ENCODE peak calls at places on chromosomes 16 and 17, in four cellular contexts. E is mesenchymal stem cell, C is neuronal stem cell, X is H1. S is an unnamed sample.

GRCh38 chr16:67163903-67164558 is 514 bp upstream of the HSF4 start:
- DNase-seq in E (peak), C (no peak), X (peak), S (no peak)

GRCh38 chr16:11560701-11561439 is 25.8 kb downstream of the LITAF start:
- DNase-seq in E (peak), C (no peak), X (peak), S (no peak)

GRCh38 chr17:1989135-1989534 is 36.0 kb downstream of the RTN4RL1 start:
- DNase-seq in E (no peak), C (no peak), X (no peak), S (no peak)

GRCh38 chr16:88773812-88774291 is 11.2 kb downstream of the PIEZO1 start:
- DNase-seq in E (peak), C (no peak), X (no peak), S (peak)

GRCh38 chr17:83136156-83136555 is 56.7 kb downstream of the METRNL start:
- DNase-seq in E (no peak), C (no peak), X (no peak), S (no peak)

GRCh38 chr17:44518032-44518431 is 14.8 kb upstream of the GPATCH8 start:
- DNase-seq in E (no peak), C (no peak), X (no peak), S (no peak)

GRCh38 chr17:75722076-75722475 is 817 bp downstream of the ITGB4 start:
- DNase-seq in E (no peak), C (no peak), X (no peak), S (no peak)

GRCh38 chr17:10357768-10358167 is 15.0 kb downstream of the MYH13 start:
- DNase-seq in E (no peak), C (no peak), X (peak), S (peak)

GRCh38 chr16:75527825-75528299 is 8.0 kb downstream of the CHST5 start:
- DNase-seq in E (peak), C (no peak), X (no peak), S (no peak)

GRCh38 chr17:4043862-4044261 is 79.6 kb upstream of the ATP2A3 start:
- DNase-seq in E (no peak), C (no peak), X (no peak), S (no peak)

GRCh38 chr16:52191533-52192134 is 355.3 kb downstream of the TOX3 start:
- DNase-seq in E (peak), C (peak), X (peak), S (peak)

GRCh38 chr17:82492647-82493516 is 26.6 kb upstream of the FOXK2 start:
- DNase-seq in E (peak), C (no peak), X (no peak), S (no peak)

GRCh38 chr17:62093188-62094155 is 28.4 kb upstream of the MED13 start:
- DNase-seq in E (peak), C (no peak), X (no peak), S (peak)

GRCh38 chr17:55577687-55578086 is 66.4 kb upstream of the SMIM36 start:
- DNase-seq in E (no peak), C (no peak), X (no peak), S (no peak)

GRCh38 chr16:4494746-4495490 is 18.7 kb downstream of the HMOX2 start:
- DNase-seq in E (peak), C (no peak), X (no peak), S (peak)

GRCh38 chr17:63881935-63882601 is at the start of gene GH2:
- DNase-seq in E (peak), C (peak), X (peak), S (peak)

GRCh38 chr16:27408602-27409031 is 6.6 kb downstream of the IL21R start:
- DNase-seq in E (no peak), C (no peak), X (no peak), S (no peak)

GRCh38 chr16:81429045-81429521 is 15.5 kb upstream of the CMIP start:
- DNase-seq in E (peak), C (no peak), X (no peak), S (peak)

GRCh38 chr17:74670329-74670728 is 42.4 kb downstream of the CD300LF start:
- DNase-seq in E (no peak), C (no peak), X (no peak), S (no peak)

GRCh38 chr17:57614742-57615141 is 130.4 kb downstream of the CCDC182 start:
- DNase-seq in E (no peak), C (no peak), X (no peak), S (no peak)

GRCh38 chr17:57619061-57619937 is 125.8 kb downstream of the CCDC182 start:
- DNase-seq in E (peak), C (no peak), X (no peak), S (no peak)

GRCh38 chr17:57620576-57620975 is 124.5 kb downstream of the CCDC182 start:
- DNase-seq in E (no peak), C (no peak), X (no peak), S (no peak)

GRCh38 chr17:57615836-57616235 is 129.3 kb downstream of the CCDC182 start:
- DNase-seq in E (no peak), C (no peak), X (no peak), S (no peak)

GRCh38 chr17:57617218-57617617 is 127.9 kb downstream of the CCDC182 start:
- DNase-seq in E (no peak), C (no peak), X (no peak), S (no peak)
- H4K91ac ChIP-seq in E (no peak), C (no peak), X (no peak), S (no peak)

DNA sequence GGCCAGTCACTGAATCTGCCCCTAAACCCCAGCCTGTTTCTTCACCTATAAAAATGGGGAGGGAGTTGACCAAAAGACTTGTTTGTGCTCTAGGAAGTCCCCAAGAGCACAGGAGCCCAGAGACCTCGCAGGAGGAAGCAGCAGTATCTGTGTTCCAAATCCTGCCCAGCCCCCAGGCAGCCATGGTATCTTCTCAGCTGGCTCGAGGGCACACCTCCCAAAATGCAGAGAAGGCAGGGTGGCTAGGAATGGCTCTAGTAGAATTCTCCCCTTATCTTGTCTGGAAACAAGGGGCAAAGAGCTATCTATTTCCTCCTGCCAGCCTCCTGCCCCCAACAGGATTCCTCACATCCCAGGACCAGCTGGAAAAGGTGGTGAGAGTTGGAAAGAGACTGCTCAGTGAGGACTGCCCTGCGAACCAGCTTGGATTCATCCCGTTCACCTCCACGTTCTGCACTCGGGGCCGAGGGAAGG is 8.6 kb upstream of the TSPOAP1 start:
- DNase-seq in E (no peak), C (no peak), X (no peak), S (no peak)
- H2BK12ac ChIP-seq in E (no peak), C (peak), X (peak), S (peak)

GRCh38 chr16:77722315-77723107 is at the start of gene NUDT7:
- DNase-seq in E (peak), C (peak), X (peak), S (peak)

GRCh38 chr16:77721752-77722314 is 481 bp upstream of the NUDT7 start:
- DNase-seq in E (no peak), C (no peak), X (no peak), S (no peak)

GRCh38 chr16:77724174-77724573 is 1.9 kb downstream of the NUDT7 start:
- DNase-seq in E (no peak), C (no peak), X (no peak), S (no peak)

GRCh38 chr16:77723108-77723514 is 797 bp downstream of the NUDT7 start:
- DNase-seq in E (peak), C (no peak), X (no peak), S (peak)
- H4K91ac ChIP-seq in E (peak), C (no peak), X (no peak), S (no peak)

GRCh38 chr16:24357511-24357910 is 101.4 kb downstream of the CACNG3 start:
- DNase-seq in E (no peak), C (no peak), X (no peak), S (no peak)
- H2BK12ac ChIP-seq in E (no peak), C (no peak), X (peak), S (no peak)

DNA sequence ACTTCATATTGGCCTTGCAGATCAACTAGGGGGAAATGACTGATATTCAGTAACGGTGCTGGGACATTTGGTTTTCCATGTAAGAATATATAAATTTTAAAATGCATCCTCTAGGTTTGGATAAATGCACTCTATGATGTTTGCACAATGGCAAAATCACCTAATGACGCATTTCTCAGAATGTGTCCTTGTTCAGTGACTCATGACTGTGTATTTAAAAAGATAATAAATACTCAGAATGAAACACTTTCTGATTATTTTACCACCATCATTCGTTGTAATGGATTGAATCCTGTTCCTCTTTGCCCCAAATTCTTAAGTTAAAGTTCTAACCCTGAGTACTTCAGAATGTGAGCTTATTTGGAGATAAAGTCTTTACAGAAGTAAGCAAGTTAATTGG is 17.2 kb upstream of the ADGRG1 start:
- DNase-seq in E (no peak), C (no peak), X (no peak), S (peak)
- H4K91ac ChIP-seq in E (no peak), C (no peak), X (no peak), S (no peak)

GRCh38 chr16:9677301-9677653 is 505.0 kb downstream of the GRIN2A start:
- DNase-seq in E (no peak), C (no peak), X (no peak), S (no peak)
- H2BK12ac ChIP-seq in E (no peak), C (no peak), X (no peak), S (no peak)

GRCh38 chr16:78183886-78184553 is 84.6 kb downstream of the WWOX start:
- DNase-seq in E (peak), C (no peak), X (no peak), S (no peak)

GRCh38 chr16:78180349-78180748 is 80.9 kb downstream of the WWOX start:
- DNase-seq in E (no peak), C (no peak), X (peak), S (no peak)

GRCh38 chr16:78183437-78183836 is 84.0 kb downstream of the WWOX start:
- DNase-seq in E (no peak), C (no peak), X (peak), S (no peak)

GRCh38 chr16:78189121-78189520 is 89.7 kb downstream of the WWOX start:
- DNase-seq in E (no peak), C (no peak), X (peak), S (no peak)

GRCh38 chr16:78184554-78185183 is 85.2 kb downstream of the WWOX start:
- DNase-seq in E (peak), C (no peak), X (peak), S (no peak)
- H4K91ac ChIP-seq in E (peak), C (no peak), X (no peak), S (no peak)